ENCODE peak calls at places on chromosomes 12 and 14, in four cellular contexts. D, F, W and O are unnamed samples.

GRCh38 chr14:42804146-42804545 is 1197.5 kb downstream of the LRFN5 start:
- DNase-seq in D (no peak), F (no peak), W (no peak), O (no peak)

GRCh38 chr14:58824796-58825195 is 187.0 kb downstream of the DACT1 start:
- DNase-seq in D (no peak), F (no peak), W (no peak), O (no peak)

GRCh38 chr14:105126126-105126969 is 42.2 kb downstream of the JAG2 start:
- DNase-seq in D (no peak), F (no peak), W (no peak), O (no peak)

GRCh38 chr12:67747869-67748760 is 99.6 kb downstream of the DYRK2 start:
- DNase-seq in D (no peak), F (peak; percentile 59), W (no peak), O (no peak)

GRCh38 chr12:31590730-31591307 is at the start of gene DENND5B:
- DNase-seq in D (peak; percentile 82), F (peak; percentile 83), W (no peak), O (no peak)

GRCh38 chr14:61953602-61954001 is 191.4 kb downstream of the SNAPC1 start:
- DNase-seq in D (no peak), F (no peak), W (no peak), O (no peak)

GRCh38 chr12:5257763-5258475 is 174.0 kb upstream of the NTF3 start:
- DNase-seq in D (no peak), F (no peak), W (no peak), O (no peak)

GRCh38 chr12:42448841-42449240 is 122.9 kb downstream of the PPHLN1 start:
- DNase-seq in D (no peak), F (no peak), W (no peak), O (no peak)

GRCh38 chr14:62216121-62216520 is 453.9 kb downstream of the SNAPC1 start:
- DNase-seq in D (no peak), F (no peak), W (no peak), O (no peak)

GRCh38 chr14:35701531-35701930 is 107.6 kb downstream of the RALGAPA1 start:
- DNase-seq in D (no peak), F (no peak), W (no peak), O (no peak)

GRCh38 chr12:107320031-107320928 is 226.9 kb upstream of the CRY1 start:
- DNase-seq in D (peak; percentile 19), F (peak; percentile 33), W (no peak), O (no peak)

GRCh38 chr12:107318804-107319535 is 225.6 kb upstream of the CRY1 start:
- DNase-seq in D (no peak), F (no peak), W (no peak), O (no peak)

GRCh38 chr12:107319536-107320030 is 226.2 kb upstream of the CRY1 start:
- DNase-seq in D (no peak), F (no peak), W (no peak), O (no peak)

GRCh38 chr12:107318554-107318803 is 225.1 kb upstream of the CRY1 start:
- DNase-seq in D (no peak), F (no peak), W (no peak), O (no peak)

DNA sequence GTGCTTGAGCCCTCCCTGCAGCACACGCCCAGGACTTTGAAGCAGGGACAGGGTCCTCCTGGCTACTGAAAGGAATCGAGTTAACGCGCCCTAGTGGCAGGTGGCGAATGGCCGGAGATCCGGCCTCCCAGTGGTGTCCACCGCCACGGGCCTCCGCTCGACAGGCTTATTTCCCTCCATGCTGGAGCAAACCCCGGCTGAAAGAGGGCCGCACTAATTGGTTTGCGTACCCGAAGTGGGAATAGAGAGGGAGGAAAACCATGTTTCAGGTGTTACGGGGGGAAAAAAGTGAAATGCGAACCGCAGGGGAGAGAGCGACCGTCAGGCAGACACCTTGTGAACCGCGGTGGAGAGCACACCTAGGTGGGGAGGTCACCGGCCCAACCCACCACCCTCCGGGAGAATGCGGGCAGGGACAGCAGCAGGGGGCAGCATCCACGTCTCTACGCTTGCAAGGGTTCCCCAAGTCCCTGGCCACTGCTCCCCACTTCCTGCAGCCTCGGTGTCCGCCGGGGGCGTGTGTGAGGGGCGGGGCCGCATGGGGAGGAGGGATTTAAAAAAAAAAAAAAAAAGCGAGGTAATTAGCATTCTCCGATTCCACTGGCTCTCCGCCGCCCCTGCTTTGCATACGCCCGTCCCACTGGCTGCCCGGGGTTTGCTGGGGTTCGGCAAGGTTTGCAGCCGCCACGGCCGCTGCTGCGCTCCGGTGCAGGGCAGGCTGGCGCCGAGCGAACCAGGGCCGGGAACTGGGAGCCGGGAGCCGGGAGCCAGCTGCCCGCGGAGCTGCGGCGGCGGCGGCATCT is 224.6 kb upstream of the CRY1 start:
- DNase-seq in D (peak; percentile 91), F (peak; percentile 86), W (no peak), O (peak; percentile 27)
- TF ChIP-seq CTCF in D (peak; percentile 23), F (no peak), W (peak; percentile 69), O (no peak)

GRCh38 chr12:98232753-98233385 is 282.5 kb upstream of the TMPO start:
- DNase-seq in D (no peak), F (no peak), W (no peak), O (no peak)

GRCh38 chr12:98229539-98229921 is 285.9 kb upstream of the TMPO start:
- DNase-seq in D (no peak), F (no peak), W (no peak), O (no peak)

GRCh38 chr12:98238513-98238912 is 276.9 kb upstream of the TMPO start:
- DNase-seq in D (no peak), F (no peak), W (no peak), O (peak; percentile 4)

GRCh38 chr12:98235301-98235700 is 280.1 kb upstream of the TMPO start:
- DNase-seq in D (no peak), F (no peak), W (no peak), O (no peak)
- H3K4me3 ChIP-seq in D (no peak overlapping the region), F (no peak overlapping the region), W (no peak overlapping the region), O (no peak overlapping the region)

GRCh38 chr12:76688627-76689026 is 75.3 kb upstream of the ZDHHC17 start:
- DNase-seq in D (no peak), F (no peak), W (no peak), O (no peak)
- TF ChIP-seq CTCF in D (peak; percentile 21), F (no peak), W (peak; percentile 21), O (peak; percentile 50)

GRCh38 chr12:3136641-3137267 is 59.6 kb downstream of the TSPAN9 start:
- DNase-seq in D (no peak), F (peak; percentile 27), W (no peak), O (no peak)

GRCh38 chr12:3139760-3140159 is 62.6 kb downstream of the TSPAN9 start:
- DNase-seq in D (no peak), F (no peak), W (no peak), O (no peak)

GRCh38 chr12:3137268-3137761 is 60.1 kb downstream of the TSPAN9 start:
- DNase-seq in D (no peak), F (peak; percentile 84), W (no peak), O (no peak)

GRCh38 chr12:3138896-3139590 is 61.9 kb downstream of the TSPAN9 start:
- DNase-seq in D (no peak), F (no peak), W (no peak), O (no peak)

DNA sequence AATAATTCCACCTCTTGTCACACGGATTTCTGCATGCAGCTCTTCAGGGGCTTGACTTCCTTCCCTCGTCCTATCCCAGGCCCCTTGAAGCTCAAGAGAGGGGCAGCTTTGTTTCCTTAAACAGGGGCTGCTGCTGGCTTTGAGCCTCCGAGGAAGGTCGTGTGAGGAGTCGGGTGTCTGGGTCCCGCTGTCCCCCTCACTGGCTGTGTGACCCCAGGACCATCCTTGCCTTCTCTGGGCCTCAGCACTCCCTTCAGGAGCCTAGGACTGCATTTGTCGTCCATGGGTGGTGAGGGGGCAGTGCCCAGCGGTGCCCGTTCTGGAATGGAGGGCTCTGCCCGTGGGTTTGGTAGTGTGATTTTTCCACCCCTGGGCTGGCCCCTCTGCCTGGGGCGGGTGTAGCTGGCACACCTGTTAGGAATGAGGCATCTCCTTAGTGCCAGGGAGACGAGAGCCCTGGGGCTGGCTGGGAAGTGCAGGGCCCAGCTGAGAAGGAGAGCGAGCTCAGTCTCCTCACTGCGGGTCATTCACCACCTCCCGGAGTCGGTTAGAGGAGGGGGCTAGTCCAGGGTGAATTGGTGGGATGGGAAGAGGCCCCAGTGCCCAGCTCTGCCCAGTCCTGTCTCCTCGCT is 60.8 kb downstream of the TSPAN9 start:
- DNase-seq in D (no peak), F (peak; percentile 14), W (no peak), O (no peak)
- H3K4me3 ChIP-seq in D (no peak overlapping the region), F (no peak overlapping the region), W (no peak overlapping the region), O (no peak overlapping the region)

GRCh38 chr12:104549820-104550480 is 93.2 kb downstream of the CHST11 start:
- DNase-seq in D (no peak), F (no peak), W (peak; percentile 29), O (no peak)
- TF ChIP-seq CTCF in D (no peak), F (no peak), W (no peak), O (no peak)

DNA sequence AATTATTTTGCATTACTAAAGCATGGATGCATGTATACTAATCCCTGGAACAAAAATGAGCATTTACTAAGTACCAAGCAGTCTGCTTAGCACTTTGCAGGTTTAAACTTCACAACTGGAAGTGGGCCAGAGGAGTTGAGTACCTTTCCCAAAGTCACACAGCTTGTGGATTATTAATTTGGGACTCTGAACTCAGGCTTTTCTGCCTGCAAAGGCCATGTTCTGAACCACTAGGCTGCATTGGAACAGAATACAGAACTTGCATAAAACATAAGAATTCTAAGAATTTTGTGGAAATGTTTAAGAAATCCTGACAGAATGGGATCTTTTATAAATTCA is 132.9 kb upstream of the AMIGO2 start:
- DNase-seq in D (no peak), F (no peak), W (no peak), O (no peak)
- H3K4me3 ChIP-seq in D (no peak overlapping the region), F (peak overlapping the region; percentile 52), W (no peak overlapping the region), O (no peak overlapping the region)

GRCh38 chr12:58443273-58443980 is 476.9 kb downstream of the LRIG3 start:
- DNase-seq in D (peak; percentile 37), F (no peak), W (no peak), O (no peak)
- TF ChIP-seq CTCF in D (peak; percentile 53), F (no peak), W (peak; percentile 34), O (peak; percentile 48)

DNA sequence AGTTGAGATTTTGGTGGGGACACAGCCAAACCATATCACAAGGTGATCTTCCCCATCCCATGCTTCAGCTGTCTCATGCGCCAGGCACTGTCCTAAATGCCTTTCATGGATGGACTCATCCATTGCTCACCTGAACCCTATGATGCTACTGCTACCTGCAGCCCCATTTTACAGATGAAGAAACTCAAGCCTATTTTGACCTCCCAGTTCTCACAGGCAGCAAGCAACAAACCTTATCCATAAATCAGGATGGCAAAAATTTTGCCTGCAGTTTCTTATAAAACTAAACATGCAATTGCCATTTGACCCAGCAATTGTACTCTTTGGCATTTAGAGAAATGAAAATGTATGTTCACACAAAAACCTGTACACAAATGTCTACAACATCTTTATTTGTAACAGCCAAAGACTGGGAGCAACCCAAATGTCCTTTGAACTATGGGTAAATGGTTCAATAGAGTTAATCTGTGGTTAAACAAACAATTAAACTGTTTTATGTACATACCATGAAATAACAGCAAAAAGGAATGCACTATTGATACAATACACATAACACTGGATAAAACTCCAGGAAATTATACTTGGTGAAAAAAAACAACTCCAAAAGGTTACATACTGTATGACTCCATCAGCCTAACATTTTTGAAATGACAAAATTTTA is 2.6 kb downstream of the NT5DC3 start:
- DNase-seq in D (no peak), F (no peak), W (no peak), O (no peak)
- H3K4me3 ChIP-seq in D (no peak overlapping the region), F (no peak overlapping the region), W (no peak overlapping the region), O (no peak overlapping the region)

DNA sequence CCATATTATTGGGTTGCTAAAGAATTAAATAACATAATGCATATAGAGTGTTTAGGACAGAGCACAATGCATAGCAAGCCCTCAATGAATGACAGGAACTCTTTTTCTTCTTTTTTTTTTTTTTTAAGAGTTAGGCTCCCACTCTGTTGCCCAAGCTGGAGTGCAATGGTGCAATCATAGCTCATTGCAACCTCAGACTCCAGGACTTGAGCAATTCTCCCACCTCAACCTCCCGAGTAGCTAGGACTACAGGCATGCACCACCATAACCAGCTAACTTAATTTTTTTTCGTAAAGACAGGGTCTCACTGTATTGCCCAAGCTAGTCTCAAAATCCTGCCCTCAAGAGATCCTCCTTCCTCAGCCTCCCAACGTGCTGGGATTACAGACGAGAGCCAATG is 20.5 kb upstream of the MTERF2 start:
- DNase-seq in D (no peak), F (no peak), W (no peak), O (no peak)
- TF ChIP-seq CTCF in D (no peak), F (no peak), W (no peak), O (no peak)